ENCODE peak calls at places on chromosome 9, in ten cellular contexts. One of them, this sample, is unnamed.

GRCh38 chr9:121778252-121779225 is 127.1 kb downstream of the DAB2IP start:
- DNase-seq in heart left ventricle: peak; percentile 13
- DNase-seq in tibial artery: no peak
- DNase-seq in endodermal cell: no peak
- DNase-seq in H9: no peak
- DNase-seq in A673: no peak
- DNase-seq in ovary: no peak
- DNase-seq in tibial nerve: no peak
- DNase-seq in coronary artery: no peak
- DNase-seq in endothelial cell of umbilical vein: peak; percentile 47
- DNase-seq in this sample: no peak

GRCh38 chr9:92654481-92655301 is 15.2 kb downstream of the IPPK start:
- DNase-seq in endodermal cell: no peak
- DNase-seq in tibial artery: no peak
- DNase-seq in tibial nerve: peak; percentile 55
- DNase-seq in coronary artery: no peak
- DNase-seq in A673: no peak
- DNase-seq in ovary: peak; percentile 32
- DNase-seq in H9: no peak
- DNase-seq in heart left ventricle: no peak
- DNase-seq in endothelial cell of umbilical vein: no peak
- DNase-seq in this sample: peak; percentile 69

GRCh38 chr9:82271099-82271498 is 282.5 kb downstream of the SPATA31D1 start:
- DNase-seq in A673: no peak
- DNase-seq in endothelial cell of umbilical vein: no peak
- DNase-seq in tibial artery: no peak
- DNase-seq in ovary: no peak
- DNase-seq in endodermal cell: no peak
- DNase-seq in H9: no peak
- DNase-seq in heart left ventricle: no peak
- DNase-seq in tibial nerve: no peak
- DNase-seq in coronary artery: no peak
- DNase-seq in this sample: no peak

GRCh38 chr9:136947955-136948510 is 3.0 kb downstream of the C8G start:
- DNase-seq in ovary: peak; percentile 61
- DNase-seq in coronary artery: no peak
- DNase-seq in tibial nerve: no peak
- DNase-seq in endodermal cell: peak; percentile 89
- DNase-seq in tibial artery: no peak
- DNase-seq in heart left ventricle: peak; percentile 75
- DNase-seq in endothelial cell of umbilical vein: no peak
- DNase-seq in H9: peak; percentile 77
- DNase-seq in A673: peak; percentile 34
- DNase-seq in this sample: no peak

GRCh38 chr9:5643005-5643624 is 14.2 kb downstream of the RIC1 start:
- DNase-seq in coronary artery: no peak
- DNase-seq in tibial artery: no peak
- DNase-seq in A673: no peak
- DNase-seq in H9: no peak
- DNase-seq in endothelial cell of umbilical vein: no peak
- DNase-seq in heart left ventricle: no peak
- DNase-seq in ovary: no peak
- DNase-seq in endodermal cell: no peak
- DNase-seq in tibial nerve: no peak
- DNase-seq in this sample: no peak

GRCh38 chr9:134052491-134052890 is 15.3 kb downstream of the BRD3 start:
- DNase-seq in H9: no peak
- DNase-seq in A673: no peak
- DNase-seq in coronary artery: no peak
- DNase-seq in endothelial cell of umbilical vein: no peak
- DNase-seq in tibial nerve: no peak
- DNase-seq in ovary: no peak
- DNase-seq in tibial artery: no peak
- DNase-seq in endodermal cell: no peak
- DNase-seq in heart left ventricle: no peak
- DNase-seq in this sample: no peak

GRCh38 chr9:38114905-38115304 is 45.9 kb upstream of the SHB start:
- DNase-seq in tibial nerve: no peak
- DNase-seq in endothelial cell of umbilical vein: no peak
- DNase-seq in coronary artery: peak; percentile 12
- DNase-seq in endodermal cell: no peak
- DNase-seq in heart left ventricle: no peak
- DNase-seq in A673: no peak
- DNase-seq in tibial artery: no peak
- DNase-seq in H9: no peak
- DNase-seq in ovary: no peak
- DNase-seq in this sample: no peak

GRCh38 chr9:69132391-69132790 is 41.7 kb upstream of the TJP2 start:
- DNase-seq in ovary: no peak
- DNase-seq in A673: no peak
- DNase-seq in endodermal cell: no peak
- DNase-seq in coronary artery: no peak
- DNase-seq in tibial artery: no peak
- DNase-seq in tibial nerve: no peak
- DNase-seq in endothelial cell of umbilical vein: no peak
- DNase-seq in heart left ventricle: no peak
- DNase-seq in H9: peak; percentile 4
- DNase-seq in this sample: no peak

GRCh38 chr9:71590362-71590761 is 178.0 kb downstream of the CEMIP2 start:
- DNase-seq in H9: no peak
- DNase-seq in ovary: no peak
- DNase-seq in A673: no peak
- DNase-seq in coronary artery: no peak
- DNase-seq in heart left ventricle: no peak
- DNase-seq in tibial nerve: no peak
- DNase-seq in endodermal cell: no peak
- DNase-seq in endothelial cell of umbilical vein: no peak
- DNase-seq in tibial artery: no peak
- DNase-seq in this sample: no peak

GRCh38 chr9:109473329-109473728 is 24.8 kb downstream of the PTPN3 start:
- DNase-seq in heart left ventricle: no peak
- DNase-seq in A673: no peak
- DNase-seq in ovary: no peak
- DNase-seq in endothelial cell of umbilical vein: no peak
- DNase-seq in coronary artery: no peak
- DNase-seq in tibial nerve: no peak
- DNase-seq in tibial artery: no peak
- DNase-seq in H9: no peak
- DNase-seq in endodermal cell: no peak
- DNase-seq in this sample: no peak

GRCh38 chr9:113462781-113463286 is 693 bp upstream of the RGS3 start:
- DNase-seq in tibial nerve: no peak
- DNase-seq in tibial artery: no peak
- DNase-seq in endothelial cell of umbilical vein: no peak
- DNase-seq in A673: no peak
- DNase-seq in coronary artery: peak; percentile 54
- DNase-seq in endodermal cell: no peak
- DNase-seq in ovary: no peak
- DNase-seq in heart left ventricle: no peak
- DNase-seq in H9: no peak
- DNase-seq in this sample: no peak

GRCh38 chr9:102985162-102985900 is 9.8 kb upstream of the CYLC2 start:
- DNase-seq in endothelial cell of umbilical vein: no peak
- DNase-seq in ovary: no peak
- DNase-seq in A673: no peak
- DNase-seq in coronary artery: no peak
- DNase-seq in tibial artery: no peak
- DNase-seq in H9: no peak
- DNase-seq in tibial nerve: no peak
- DNase-seq in endodermal cell: no peak
- DNase-seq in heart left ventricle: no peak
- DNase-seq in this sample: no peak

GRCh38 chr9:9846538-9846937 is 766.3 kb downstream of the PTPRD start:
- DNase-seq in A673: no peak
- DNase-seq in tibial artery: no peak
- DNase-seq in endothelial cell of umbilical vein: no peak
- DNase-seq in ovary: no peak
- DNase-seq in coronary artery: no peak
- DNase-seq in H9: no peak
- DNase-seq in endodermal cell: no peak
- DNase-seq in heart left ventricle: no peak
- DNase-seq in tibial nerve: no peak
- DNase-seq in this sample: no peak
- H3K27ac ChIP-seq in A673: no peak overlapping the region
- H3K27ac ChIP-seq in tibial artery: no peak overlapping the region
- H3K27ac ChIP-seq in endothelial cell of umbilical vein: no peak overlapping the region
- H3K27ac ChIP-seq in ovary: no peak overlapping the region
- H3K27ac ChIP-seq in coronary artery: no peak overlapping the region
- H3K27ac ChIP-seq in H9: no peak overlapping the region
- H3K27ac ChIP-seq in endodermal cell: no peak overlapping the region
- H3K27ac ChIP-seq in heart left ventricle: no peak overlapping the region
- H3K27ac ChIP-seq in tibial nerve: no peak overlapping the region
- H3K27ac ChIP-seq in this sample: no peak overlapping the region

DNA sequence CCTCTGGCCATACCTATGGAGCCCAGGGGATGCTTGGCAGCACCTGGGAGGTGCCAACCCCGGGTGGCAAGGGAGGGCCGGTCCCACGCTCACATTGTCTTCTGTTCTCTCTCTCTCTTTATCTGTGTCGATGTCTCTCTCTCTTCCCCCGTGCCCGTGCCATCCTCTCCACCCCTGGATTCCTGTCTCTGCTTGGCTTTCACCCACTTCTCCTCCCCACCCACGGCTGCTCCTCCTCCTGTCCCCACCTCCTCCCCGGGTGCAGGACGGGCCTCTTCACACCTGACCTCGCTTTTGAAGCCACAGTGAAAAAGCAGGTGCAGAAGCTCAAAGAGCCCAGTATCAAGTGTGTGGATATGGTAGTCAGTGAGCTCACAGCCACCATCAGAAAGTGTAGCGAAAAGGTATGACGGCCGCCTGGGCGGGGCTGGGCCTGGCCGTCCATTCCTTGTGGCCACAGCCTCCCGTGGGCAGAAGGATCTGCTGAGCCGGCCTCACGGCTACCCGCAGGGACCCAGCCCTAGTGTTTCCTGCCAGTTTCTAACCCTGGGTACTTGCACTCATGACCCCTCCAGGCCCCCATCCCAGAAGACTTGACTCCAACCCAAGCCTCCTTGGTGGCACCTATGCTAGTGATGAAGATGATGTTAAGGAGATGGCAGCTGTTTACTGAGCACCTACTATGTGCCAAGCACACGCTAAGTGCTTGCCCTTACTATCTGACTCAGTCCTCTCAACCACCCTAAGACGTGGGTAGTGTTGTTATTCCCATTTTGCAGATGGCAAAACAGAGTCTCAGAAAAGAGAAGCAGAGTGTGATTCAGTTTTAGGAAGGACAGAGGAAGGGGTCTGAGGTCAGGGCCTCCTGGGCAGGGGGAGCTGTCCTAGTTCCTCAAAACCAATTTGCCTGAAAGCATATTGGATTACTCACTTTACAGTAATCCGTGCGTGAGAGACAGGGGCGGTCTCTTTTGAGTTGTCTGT is 22.9 kb downstream of the DNM1 start:
- DNase-seq in heart left ventricle: no peak
- DNase-seq in tibial nerve: no peak
- DNase-seq in endothelial cell of umbilical vein: no peak
- DNase-seq in H9: no peak
- DNase-seq in coronary artery: no peak
- DNase-seq in endodermal cell: no peak
- DNase-seq in tibial artery: no peak
- DNase-seq in ovary: no peak
- DNase-seq in A673: no peak
- DNase-seq in this sample: no peak
- TF ChIP-seq CTCF in heart left ventricle: no peak
- TF ChIP-seq CTCF in tibial nerve: no peak
- TF ChIP-seq CTCF in endothelial cell of umbilical vein: no peak
- TF ChIP-seq CTCF in H9: no peak
- TF ChIP-seq CTCF in coronary artery: no peak
- TF ChIP-seq CTCF in endodermal cell: no peak
- TF ChIP-seq CTCF in tibial artery: no peak
- TF ChIP-seq CTCF in ovary: no peak
- TF ChIP-seq CTCF in A673: no peak
- TF ChIP-seq CTCF in this sample: no peak

GRCh38 chr9:2126331-2126789 is 111.2 kb downstream of the SMARCA2 start:
- DNase-seq in endothelial cell of umbilical vein: no peak
- DNase-seq in H9: no peak
- DNase-seq in tibial artery: peak; percentile 58
- DNase-seq in heart left ventricle: no peak
- DNase-seq in coronary artery: no peak
- DNase-seq in endodermal cell: no peak
- DNase-seq in A673: peak; percentile 15
- DNase-seq in tibial nerve: no peak
- DNase-seq in ovary: peak; percentile 63
- DNase-seq in this sample: no peak

GRCh38 chr9:2127486-2127885 is 112.3 kb downstream of the SMARCA2 start:
- DNase-seq in tibial nerve: no peak
- DNase-seq in coronary artery: no peak
- DNase-seq in ovary: no peak
- DNase-seq in H9: no peak
- DNase-seq in heart left ventricle: no peak
- DNase-seq in endothelial cell of umbilical vein: no peak
- DNase-seq in A673: no peak
- DNase-seq in endodermal cell: no peak
- DNase-seq in tibial artery: no peak
- DNase-seq in this sample: no peak

GRCh38 chr9:2128611-2129010 is 113.5 kb downstream of the SMARCA2 start:
- DNase-seq in A673: no peak
- DNase-seq in heart left ventricle: no peak
- DNase-seq in endothelial cell of umbilical vein: no peak
- DNase-seq in H9: no peak
- DNase-seq in coronary artery: no peak
- DNase-seq in tibial nerve: no peak
- DNase-seq in ovary: no peak
- DNase-seq in tibial artery: no peak
- DNase-seq in endodermal cell: no peak
- DNase-seq in this sample: no peak

GRCh38 chr9:2122299-2122698 is 107.2 kb downstream of the SMARCA2 start:
- DNase-seq in ovary: no peak
- DNase-seq in A673: no peak
- DNase-seq in tibial artery: no peak
- DNase-seq in endodermal cell: no peak
- DNase-seq in endothelial cell of umbilical vein: no peak
- DNase-seq in H9: no peak
- DNase-seq in heart left ventricle: no peak
- DNase-seq in coronary artery: no peak
- DNase-seq in tibial nerve: no peak
- DNase-seq in this sample: no peak

GRCh38 chr9:2125909-2126308 is 110.8 kb downstream of the SMARCA2 start:
- DNase-seq in endodermal cell: no peak
- DNase-seq in heart left ventricle: no peak
- DNase-seq in endothelial cell of umbilical vein: peak; percentile 52
- DNase-seq in H9: no peak
- DNase-seq in coronary artery: no peak
- DNase-seq in ovary: no peak
- DNase-seq in tibial artery: no peak
- DNase-seq in tibial nerve: no peak
- DNase-seq in A673: no peak
- DNase-seq in this sample: no peak
- H3K27ac ChIP-seq in endodermal cell: no peak overlapping the region
- H3K27ac ChIP-seq in heart left ventricle: no peak overlapping the region
- H3K27ac ChIP-seq in endothelial cell of umbilical vein: peak overlapping the region; percentile 34
- H3K27ac ChIP-seq in H9: no peak overlapping the region
- H3K27ac ChIP-seq in coronary artery: peak overlapping the region; percentile 84
- H3K27ac ChIP-seq in ovary: peak overlapping the region; percentile 36
- H3K27ac ChIP-seq in tibial artery: peak overlapping the region; percentile 87
- H3K27ac ChIP-seq in tibial nerve: peak overlapping the region; percentile 57
- H3K27ac ChIP-seq in A673: peak overlapping the region; percentile 47
- H3K27ac ChIP-seq in this sample: peak overlapping the region; percentile 54

DNA sequence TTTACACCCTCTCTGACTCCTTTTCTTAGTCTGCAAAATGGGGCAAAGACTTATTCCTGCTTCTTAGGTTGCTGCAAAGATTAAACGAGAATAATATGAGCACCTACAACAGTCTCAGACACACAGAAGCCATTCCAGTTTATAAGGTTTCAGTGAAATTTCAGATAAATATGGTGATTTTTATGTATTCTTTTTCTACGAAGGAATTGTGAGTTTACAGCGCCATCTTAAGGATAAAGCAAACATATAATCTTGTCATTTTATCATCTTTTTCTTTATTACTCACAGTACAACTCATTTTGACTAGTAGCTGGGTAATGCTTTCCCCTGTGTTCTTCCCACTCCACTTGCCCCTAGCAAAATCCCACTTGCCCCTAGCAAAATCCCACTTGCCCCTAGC is 29.2 kb upstream of the SMC5 start:
- DNase-seq in ovary: no peak
- DNase-seq in H9: no peak
- DNase-seq in heart left ventricle: no peak
- DNase-seq in coronary artery: no peak
- DNase-seq in tibial nerve: no peak
- DNase-seq in endodermal cell: no peak
- DNase-seq in endothelial cell of umbilical vein: peak; percentile 19
- DNase-seq in tibial artery: no peak
- DNase-seq in A673: peak; percentile 24
- DNase-seq in this sample: no peak
- TF ChIP-seq CTCF in ovary: peak; percentile 44
- TF ChIP-seq CTCF in H9: peak; percentile 69
- TF ChIP-seq CTCF in heart left ventricle: no peak
- TF ChIP-seq CTCF in coronary artery: peak; percentile 20
- TF ChIP-seq CTCF in tibial nerve: peak; percentile 31
- TF ChIP-seq CTCF in endodermal cell: peak; percentile 69
- TF ChIP-seq CTCF in endothelial cell of umbilical vein: peak; percentile 18
- TF ChIP-seq CTCF in tibial artery: peak; percentile 14
- TF ChIP-seq CTCF in A673: peak; percentile 49
- TF ChIP-seq CTCF in this sample: peak; percentile 26

This sample was measured in prostate gland.